ENCODE peak calls at places on chromosomes 3 and 15, in nine cellular contexts. I is A549, F is fibroblast of pulmonary artery, M is esophagus squamous epithelium, P is tibial nerve, Z is thyroid gland, H is ovary, W is pancreas, E is vagina. K is an unnamed sample.

GRCh38 chr3:151135548-151136337 is 50.3 kb downstream of the MED12L start:
- DNase-seq in W (peak), E (no peak), H (no peak), Z (peak), F (no peak), M (no peak), I (no peak), P (no peak), K (no peak)

GRCh38 chr15:52682776-52683175 is 3.6 kb upstream of the ATOSA start:
- DNase-seq in E (no peak), P (no peak), H (no peak), I (no peak), F (no peak), W (no peak), M (no peak), Z (no peak), K (no peak)

GRCh38 chr3:143442761-143443477 is 323.3 kb downstream of the CHST2 start:
- DNase-seq in F (peak), W (no peak), H (no peak), I (no peak), P (no peak), Z (no peak), E (no peak), M (no peak), K (no peak)

GRCh38 chr15:76346666-76347506 is 10.3 kb downstream of the ISL2 start:
- DNase-seq in F (peak), P (no peak), H (no peak), I (no peak), M (no peak), W (no peak), E (no peak), Z (no peak), K (no peak)

GRCh38 chr3:164604687-164605086 is 473.6 kb downstream of the SI start:
- DNase-seq in W (no peak), E (no peak), F (no peak), P (no peak), Z (peak), H (no peak), I (no peak), M (no peak), K (no peak)

GRCh38 chr15:42042602-42043400 is 22.0 kb upstream of the PLA2G4E start:
- DNase-seq in M (no peak), W (peak), Z (peak), I (no peak), H (no peak), P (no peak), F (no peak), E (peak), K (no peak)

GRCh38 chr15:80034633-80035032 is 24.8 kb upstream of the ZFAND6 start:
- DNase-seq in H (no peak), W (no peak), E (no peak), M (no peak), P (no peak), Z (no peak), F (no peak), I (no peak), K (no peak)

GRCh38 chr3:35393916-35394315 is 245.4 kb upstream of the ARPP21 start:
- DNase-seq in P (no peak), Z (no peak), E (no peak), H (no peak), F (peak), M (no peak), I (no peak), W (no peak), K (no peak)

GRCh38 chr3:132399054-132399929 is 18.0 kb upstream of the DNAJC13 start:
- DNase-seq in Z (peak), W (no peak), F (peak), I (peak), M (no peak), E (no peak), P (no peak), H (no peak), K (no peak)

GRCh38 chr15:67564590-67565345 is 22.3 kb downstream of the MAP2K5 start:
- DNase-seq in I (no peak), M (no peak), E (no peak), W (no peak), F (peak), P (no peak), H (no peak), Z (no peak), K (no peak)

GRCh38 chr3:53994986-53995385 is 103.3 kb upstream of the SELENOK start:
- DNase-seq in F (no peak), E (no peak), W (no peak), M (no peak), H (no peak), I (no peak), Z (no peak), P (no peak), K (no peak)

GRCh38 chr3:46549408-46549904 is 16.6 kb downstream of the LRRC2 start:
- DNase-seq in P (no peak), M (no peak), F (no peak), Z (no peak), I (no peak), W (no peak), H (no peak), E (no peak), K (no peak)

GRCh38 chr3:14360123-14360881 is 42.1 kb upstream of the SLC6A6 start:
- DNase-seq in M (no peak), P (no peak), W (no peak), E (no peak), I (no peak), F (peak), H (no peak), Z (no peak), K (no peak)

GRCh38 chr15:59326856-59327255 is 45.8 kb downstream of the MYO1E start:
- DNase-seq in E (no peak), M (no peak), P (no peak), H (no peak), F (no peak), I (no peak), Z (no peak), W (no peak), K (no peak)

GRCh38 chr3:35710554-35710953 is 71.2 kb downstream of the ARPP21 start:
- DNase-seq in F (no peak), P (no peak), Z (no peak), M (no peak), E (no peak), W (no peak), I (no peak), H (no peak), K (no peak)

GRCh38 chr15:81285461-81285860 is 38.5 kb downstream of the STARD5 start:
- DNase-seq in I (no peak), Z (no peak), H (no peak), P (no peak), W (no peak), M (no peak), E (no peak), F (no peak), K (no peak)

GRCh38 chr3:64612082-64612860 is 75.5 kb downstream of the ADAMTS9 start:
- DNase-seq in I (no peak), Z (no peak), H (no peak), W (no peak), M (no peak), P (no peak), F (peak), E (no peak), K (no peak)

GRCh38 chr3:136070953-136071949 is 105.7 kb downstream of the PPP2R3A start:
- DNase-seq in M (no peak), Z (no peak), H (no peak), E (no peak), I (no peak), P (no peak), F (peak), W (no peak), K (peak)

GRCh38 chr3:135559802-135560201 is 405.7 kb upstream of the PPP2R3A start:
- DNase-seq in M (no peak), I (no peak), P (peak), Z (no peak), F (no peak), W (no peak), H (no peak), E (no peak), K (no peak)

GRCh38 chr3:127209155-127209839 is 16.4 kb downstream of the PRR23E start:
- DNase-seq in I (no peak), F (no peak), H (no peak), E (no peak), Z (no peak), W (no peak), M (no peak), P (no peak), K (peak)

GRCh38 chr3:6601374-6601773 is 259.5 kb upstream of the GRM7 start:
- DNase-seq in W (no peak), I (no peak), M (no peak), H (no peak), Z (no peak), E (no peak), P (no peak), F (no peak), K (no peak)

GRCh38 chr3:124952456-124952855 is 17.9 kb upstream of the MUC13 start:
- DNase-seq in H (no peak), E (no peak), I (no peak), M (no peak), P (no peak), F (no peak), Z (no peak), W (no peak), K (no peak)

GRCh38 chr3:184581331-184582210 is 20.0 kb downstream of the EPHB3 start:
- DNase-seq in H (peak), I (no peak), E (no peak), M (no peak), P (no peak), W (no peak), F (no peak), Z (no peak), K (no peak)

GRCh38 chr3:115285001-115285400 is 137.9 kb upstream of the ZBTB20 start:
- DNase-seq in M (no peak), H (no peak), P (no peak), Z (no peak), W (no peak), F (no peak), I (no peak), E (no peak), K (no peak)

GRCh38 chr3:16728762-16729745 is 123.8 kb upstream of the DAZL start:
- DNase-seq in P (no peak), I (no peak), H (no peak), M (no peak), E (no peak), Z (no peak), W (no peak), F (peak), K (no peak)
- H3K4me3 ChIP-seq in P (no peak), I (no peak), H (no peak), M (no peak), E (no peak), Z (no peak), W (no peak), F (no peak), K (no peak)

GRCh38 chr15:77548608-77549551 is 83.8 kb downstream of the LINGO1 start:
- DNase-seq in I (no peak), M (no peak), F (no peak), H (no peak), Z (no peak), W (no peak), P (no peak), E (no peak), K (no peak)
- TF ChIP-seq CTCF in I (no peak), M (no peak), F (no peak), H (no peak), Z (no peak), W (no peak), P (no peak), E (no peak), K (no peak)

GRCh38 chr3:173586176-173586575 is 188.6 kb downstream of the NLGN1 start:
- DNase-seq in M (no peak), F (no peak), E (no peak), I (no peak), W (no peak), P (no peak), Z (no peak), H (no peak), K (no peak)

GRCh38 chr3:173584834-173585831 is 187.6 kb downstream of the NLGN1 start:
- DNase-seq in Z (peak), W (no peak), F (peak), I (no peak), P (peak), H (peak), E (no peak), M (no peak), K (peak)

GRCh38 chr3:173589116-173589515 is 191.6 kb downstream of the NLGN1 start:
- DNase-seq in M (no peak), W (no peak), I (no peak), Z (no peak), E (no peak), P (no peak), H (no peak), F (no peak), K (no peak)

GRCh38 chr3:173588547-173588946 is 191.0 kb downstream of the NLGN1 start:
- DNase-seq in M (no peak), P (no peak), F (no peak), E (no peak), Z (no peak), I (no peak), H (no peak), W (no peak), K (no peak)

GRCh38 chr3:173587055-173587454 is 189.5 kb downstream of the NLGN1 start:
- DNase-seq in F (no peak), Z (no peak), P (no peak), E (no peak), H (no peak), W (no peak), I (no peak), M (no peak), K (no peak)
- H3K4me3 ChIP-seq in F (no peak), Z (no peak), P (no peak), E (no peak), H (no peak), W (no peak), I (no peak), M (no peak), K (no peak)

GRCh38 chr3:88219138-88219792 is 69.5 kb downstream of the C3orf38 start:
- DNase-seq in Z (peak), H (no peak), M (no peak), W (peak), F (peak), I (peak), E (no peak), P (no peak), K (no peak)
- TF ChIP-seq CTCF in Z (no peak), H (no peak), M (no peak), W (peak), F (peak), I (peak), E (peak), P (no peak), K (no peak)

GRCh38 chr3:31462050-31462569 is 70.6 kb upstream of the STT3B start:
- DNase-seq in M (no peak), H (no peak), W (no peak), Z (no peak), P (no peak), F (peak), E (no peak), I (no peak), K (no peak)
- H3K4me3 ChIP-seq in M (no peak), H (no peak), W (no peak), Z (no peak), P (no peak), F (no peak), E (no peak), I (no peak), K (no peak)